ENCODE peak calls at places on chromosomes 13 and 19, in eight cellular contexts. C is lower leg skin, F is body of pancreas, B is testis, Y is GM12891, L is breast epithelium, H is adrenal gland, E is IMR-90. U is an unnamed sample.
A peak's percentile ranks its signal among the peaks of the same experiment; 100 is the strongest.

GRCh38 chr13:29991343-29991742 is 140.9 kb upstream of the UBL3 start:
- DNase-seq in E (peak; percentile 95), H (no peak), B (no peak), L (no peak), Y (no peak), F (no peak), C (no peak), U (no peak)

GRCh38 chr19:29139227-29139626 is 73.7 kb downstream of the UQCRFS1 start:
- DNase-seq in Y (no peak), H (no peak), F (no peak), C (no peak), L (no peak), B (no peak), E (no peak), U (no peak)

GRCh38 chr13:99056381-99057014 is 78.6 kb upstream of the DOCK9 start:
- DNase-seq in F (no peak), H (no peak), L (no peak), B (no peak), E (no peak), Y (no peak), C (no peak), U (no peak)

GRCh38 chr13:64362564-64362963 is 2867.6 kb downstream of the PCDH9 start:
- DNase-seq in E (no peak), L (no peak), Y (no peak), F (no peak), H (no peak), C (no peak), B (no peak), U (no peak)

GRCh38 chr13:109401891-109402290 is 384.5 kb downstream of the IRS2 start:
- DNase-seq in B (no peak), L (no peak), Y (no peak), F (no peak), E (no peak), H (no peak), C (no peak), U (no peak)

GRCh38 chr19:53977991-53978731 is 13.3 kb upstream of the CACNG6 start:
- DNase-seq in Y (no peak), E (peak; percentile 84), B (peak; percentile 95), F (peak; percentile 49), H (peak; percentile 62), L (no peak), C (peak; percentile 87), U (no peak)

GRCh38 chr19:7883796-7884570 is 4.3 kb upstream of the LRRC8E start:
- DNase-seq in B (no peak), C (no peak), L (no peak), H (no peak), Y (no peak), E (peak; percentile 33), F (no peak), U (no peak)

GRCh38 chr19:13008926-13009787 is 13.9 kb downstream of the NFIX start:
- DNase-seq in C (no peak), Y (no peak), E (no peak), L (no peak), H (no peak), F (no peak), B (no peak), U (no peak)

GRCh38 chr13:91767681-91768080 is 369.3 kb downstream of the GPC5 start:
- DNase-seq in Y (no peak), L (no peak), C (no peak), B (no peak), F (no peak), E (no peak), H (no peak), U (no peak)

GRCh38 chr13:51919531-51919930 is 57.8 kb downstream of the CCDC70 start:
- DNase-seq in E (no peak), F (peak; percentile 9), B (no peak), L (no peak), Y (no peak), H (no peak), C (no peak), U (no peak)

GRCh38 chr13:59000770-59001169 is 1163.0 kb downstream of the DIAPH3 start:
- DNase-seq in E (no peak), L (no peak), C (no peak), H (no peak), Y (no peak), B (no peak), F (no peak), U (no peak)

GRCh38 chr19:7069042-7069903 is at the start of gene ZNF557:
- DNase-seq in F (peak; percentile 99), Y (peak; percentile 86), E (peak; percentile 95), L (peak; percentile 99), H (peak; percentile 99), B (peak; percentile 99), C (peak; percentile 100), U (peak; percentile 97)

GRCh38 chr19:35715355-35715809 is 2.4 kb upstream of the KMT2B start:
- DNase-seq in H (no peak), L (no peak), F (no peak), B (no peak), E (no peak), C (no peak), Y (no peak), U (no peak)

GRCh38 chr19:43690444-43690843 is 20.5 kb upstream of the PLAUR start:
- DNase-seq in Y (no peak), B (no peak), L (no peak), C (no peak), H (no peak), F (no peak), E (no peak), U (no peak)

GRCh38 chr19:18650048-18650435 is 13.2 kb downstream of the KLHL26 start:
- DNase-seq in Y (no peak), L (no peak), H (peak; percentile 81), F (peak; percentile 44), B (peak; percentile 74), E (peak; percentile 61), C (no peak), U (no peak)

GRCh38 chr13:36344886-36345437 is 1.2 kb downstream of the SPART start:
- DNase-seq in C (no peak), H (peak; percentile 59), F (no peak), B (peak; percentile 46), E (no peak), L (no peak), Y (no peak), U (no peak)

GRCh38 chr13:87677334-87678234 is 6.4 kb downstream of the SLITRK5 start:
- DNase-seq in L (peak; percentile 49), E (no peak), H (peak; percentile 43), F (peak; percentile 36), B (no peak), Y (no peak), C (peak; percentile 80), U (no peak)

GRCh38 chr13:112931028-112931934 is 37.7 kb upstream of the MCF2L start:
- DNase-seq in F (peak; percentile 37), Y (no peak), E (peak; percentile 76), C (peak; percentile 84), H (peak; percentile 80), L (peak; percentile 69), B (no peak), U (no peak)

GRCh38 chr13:31625115-31625514 is 114.2 kb upstream of the RXFP2 start:
- DNase-seq in Y (no peak), L (no peak), B (no peak), C (no peak), E (no peak), F (no peak), H (no peak), U (no peak)

GRCh38 chr19:35963514-35963913 is 27.3 kb downstream of the LRFN3 start:
- DNase-seq in F (peak; percentile 30), B (peak; percentile 62), H (no peak), L (no peak), C (no peak), E (peak; percentile 56), Y (no peak), U (no peak)

DNA sequence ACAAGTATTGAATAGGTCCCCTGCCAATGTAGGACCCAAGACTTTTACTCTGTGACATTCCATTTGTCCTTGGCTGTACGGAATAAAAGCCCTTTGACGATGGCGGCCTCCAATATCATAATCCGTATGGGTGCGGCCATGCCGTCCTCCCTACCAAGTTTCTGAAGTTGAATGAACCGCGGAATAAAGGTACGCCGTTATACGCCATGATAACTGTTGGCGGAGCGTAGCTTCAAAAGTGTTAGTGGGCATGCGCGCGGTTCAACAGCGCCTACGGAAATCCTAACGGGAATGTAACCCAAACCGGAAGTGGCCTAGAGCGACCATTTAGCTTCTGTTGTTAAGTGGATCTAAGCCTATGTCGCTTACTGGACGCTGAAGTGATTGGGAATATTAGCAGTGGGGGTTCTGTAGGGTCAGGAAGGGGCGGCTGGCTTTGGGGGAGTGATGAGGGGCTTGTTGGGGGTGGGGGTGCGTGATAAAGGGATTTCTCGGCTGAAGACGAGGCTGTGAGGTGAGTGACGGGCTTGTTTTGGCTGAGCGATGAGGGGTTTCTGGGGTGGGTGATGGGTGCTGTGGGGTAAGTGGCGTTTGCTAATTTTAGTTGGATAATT is at the start of gene ZNF175:
- DNase-seq in F (peak; percentile 97), E (peak; percentile 96), C (peak; percentile 98), Y (no peak), H (peak; percentile 99), L (peak; percentile 88), B (peak; percentile 98), U (peak; percentile 54)
- TF ChIP-seq POLR2A in F (no peak), E (peak; percentile 75), C (no peak), Y (no peak), H (no peak), L (no peak), B (no peak), U (no peak)

GRCh38 chr13:114004416-114005205 is 30.7 kb upstream of the C13orf46 start:
- DNase-seq in E (peak; percentile 50), Y (no peak), L (no peak), C (peak; percentile 83), F (no peak), H (no peak), B (no peak), U (no peak)
- TF ChIP-seq POLR2A in E (no peak), Y (no peak), L (no peak), C (no peak), F (no peak), H (no peak), B (no peak), U (no peak)

GRCh38 chr19:17321655-17322489 is 12.5 kb downstream of the DDA1 start:
- DNase-seq in H (no peak), C (no peak), F (no peak), L (no peak), B (no peak), Y (no peak), E (no peak), U (no peak)
- TF ChIP-seq POLR2A in H (no peak), C (no peak), F (no peak), L (no peak), B (no peak), Y (peak; percentile 47), E (no peak), U (no peak)

GRCh38 chr19:34363930-34364329 is 1.1 kb upstream of the GPI start:
- DNase-seq in E (no peak), Y (no peak), L (no peak), C (no peak), F (no peak), H (no peak), B (no peak), U (no peak)

GRCh38 chr19:34365463-34366401 is 736 bp downstream of the GPI start:
- DNase-seq in H (peak; percentile 81), E (peak; percentile 32), C (peak; percentile 89), B (peak; percentile 48), L (no peak), F (peak; percentile 49), Y (peak; percentile 25), U (no peak)

GRCh38 chr19:34363094-34363493 is 1.9 kb upstream of the GPI start:
- DNase-seq in C (no peak), L (no peak), F (no peak), H (no peak), B (no peak), Y (no peak), E (no peak), U (no peak)

GRCh38 chr19:34364462-34364829 is 550 bp upstream of the GPI start:
- DNase-seq in E (no peak), B (no peak), H (no peak), C (no peak), F (no peak), L (no peak), Y (no peak), U (no peak)

GRCh38 chr19:34364830-34365462 is at the start of gene GPI:
- DNase-seq in F (peak; percentile 67), C (peak; percentile 89), L (no peak), B (peak; percentile 76), Y (peak; percentile 84), E (peak; percentile 24), H (peak; percentile 82), U (no peak)
- TF ChIP-seq POLR2A in F (peak; percentile 16), C (no peak), L (no peak), B (no peak), Y (peak; percentile 73), E (peak; percentile 61), H (peak; percentile 64), U (no peak)